ENCODE peak calls at places on chromosome 7, in eight cellular contexts. M is tibial nerve, V is hepatocyte, G is SJSA1, E is pancreas, K is GM23338, D is A673, L is Peyer's patch. C is an unnamed sample. For H3K4me1 and H3K27me3, the result is how much of the 10 kb centered on the place peaks cover.

GRCh38 chr7:150924256-150924851 is 53.8 kb downstream of the KCNH2 start:
- DNase-seq in D (no peak), K (no peak), G (no peak), L (no peak), V (no peak), M (no peak), E (no peak), C (peak)

GRCh38 chr7:55309040-55309991 is 55.8 kb upstream of the LANCL2 start:
- DNase-seq in K (no peak), M (no peak), D (no peak), G (no peak), E (no peak), L (peak), V (no peak), C (no peak)

GRCh38 chr7:111734955-111735660 is 172.8 kb upstream of the IMMP2L start:
- DNase-seq in E (no peak), K (no peak), L (no peak), D (no peak), V (no peak), M (no peak), G (no peak), C (no peak)

GRCh38 chr7:74051629-74052410 is 23.8 kb downstream of the ELN start:
- DNase-seq in M (no peak), G (peak), K (peak), E (no peak), L (no peak), V (peak), D (no peak), C (peak)

GRCh38 chr7:71343039-71343438 is 211.1 kb downstream of the GALNT17 start:
- DNase-seq in E (no peak), V (no peak), K (no peak), M (no peak), L (no peak), G (no peak), D (no peak), C (no peak)

GRCh38 chr7:155509725-155510551 is 36.4 kb downstream of the CNPY1 start:
- DNase-seq in V (no peak), E (no peak), L (no peak), M (no peak), D (peak), G (no peak), K (peak), C (peak)

GRCh38 chr7:49483142-49483541 is 290.3 kb upstream of the VWC2 start:
- DNase-seq in L (no peak), G (no peak), V (no peak), D (no peak), E (no peak), M (no peak), K (peak), C (no peak)

GRCh38 chr7:72441791-72442190 is 29.7 kb upstream of the CALN1 start:
- DNase-seq in D (no peak), L (no peak), G (no peak), E (no peak), M (no peak), K (no peak), V (no peak), C (no peak)

GRCh38 chr7:7554021-7554432 is 12.7 kb upstream of the MIOS start:
- DNase-seq in V (no peak), M (no peak), K (no peak), G (no peak), L (no peak), E (no peak), D (peak), C (no peak)

GRCh38 chr7:2905500-2905899 is 61.4 kb upstream of the GNA12 start:
- DNase-seq in V (no peak), E (no peak), L (no peak), M (no peak), K (no peak), G (no peak), D (no peak), C (no peak)

GRCh38 chr7:156780724-156781455 is 112.1 kb downstream of the LMBR1 start:
- DNase-seq in V (no peak), K (no peak), E (no peak), L (no peak), M (no peak), D (no peak), G (no peak), C (no peak)
- H3K4me1 ChIP-seq in V (under half), K (under half), E (under half), L (under half), M (under half), D (under half), G (under half), C (under half)

DNA sequence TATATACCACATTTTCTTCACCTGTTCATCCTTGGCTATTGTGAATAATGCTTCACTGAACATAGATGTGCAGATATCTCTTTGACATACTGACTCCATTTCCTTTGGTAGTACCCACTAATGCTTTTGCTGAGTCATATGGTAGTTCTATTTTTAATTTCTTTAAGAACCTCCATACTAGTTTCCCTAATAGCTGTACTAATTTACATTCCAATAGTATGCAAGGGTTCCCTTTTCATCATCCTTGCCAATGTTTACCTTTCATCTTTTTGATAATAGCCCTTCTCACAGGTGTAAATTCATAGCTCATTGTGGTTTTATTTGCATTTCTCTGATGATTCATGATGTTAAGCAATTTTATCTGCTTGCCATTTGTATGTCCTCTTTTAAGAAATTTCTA is 159.9 kb downstream of the CALCR start:
- DNase-seq in L (no peak), V (no peak), M (no peak), E (no peak), K (no peak), G (no peak), D (no peak), C (no peak)
- H3K27me3 ChIP-seq in L (under half), V (under half), M (under half), E (under half), K (under half), G (under half), D (under half), C (under half)

DNA sequence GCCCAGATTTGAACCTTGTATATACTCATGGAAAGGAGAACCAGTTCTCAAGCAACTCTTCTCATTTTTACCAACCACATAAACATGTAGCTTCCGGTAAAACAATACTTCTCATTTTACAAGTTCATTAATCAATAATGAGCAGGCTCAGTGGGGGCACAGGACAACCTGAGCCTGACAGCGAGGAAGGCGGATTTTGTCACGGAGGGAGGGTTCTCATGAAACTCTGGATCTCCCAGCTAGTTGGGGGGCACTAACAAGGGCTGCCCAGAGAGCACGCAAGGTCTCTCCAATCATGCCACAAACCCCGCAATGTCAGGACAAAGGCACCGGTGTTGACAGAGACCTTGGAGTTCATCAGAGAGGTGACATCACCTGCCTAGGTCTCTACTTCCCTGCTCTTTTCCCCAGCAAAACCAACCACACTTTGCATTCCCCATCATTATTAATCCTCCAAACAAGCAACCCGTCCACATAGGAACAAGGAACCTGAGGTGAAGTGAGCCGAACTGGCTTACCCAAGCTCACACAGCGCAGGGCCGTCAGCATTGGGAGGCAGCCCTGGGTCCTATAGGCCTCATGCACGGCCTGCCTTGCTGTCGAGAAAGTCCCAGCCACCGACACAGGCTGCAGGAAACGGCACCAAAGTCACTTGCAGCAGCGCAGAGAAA is 192.1 kb upstream of the KLF14 start:
- DNase-seq in G (no peak), V (no peak), L (no peak), D (peak), E (no peak), M (no peak), K (no peak), C (no peak)
- H3K4me1 ChIP-seq in G (under half), V (under half), L (under half), D (half or more), E (under half), M (half or more), K (under half), C (half or more)

GRCh38 chr7:44326261-44327125 is 1.1 kb upstream of the CAMK2B start:
- DNase-seq in K (no peak), E (no peak), D (no peak), G (peak), V (no peak), L (no peak), M (no peak), C (peak)
- H3K27me3 ChIP-seq in K (half or more), E (under half), D (under half), G (under half), V (under half), L (under half), M (under half), C (under half)

DNA sequence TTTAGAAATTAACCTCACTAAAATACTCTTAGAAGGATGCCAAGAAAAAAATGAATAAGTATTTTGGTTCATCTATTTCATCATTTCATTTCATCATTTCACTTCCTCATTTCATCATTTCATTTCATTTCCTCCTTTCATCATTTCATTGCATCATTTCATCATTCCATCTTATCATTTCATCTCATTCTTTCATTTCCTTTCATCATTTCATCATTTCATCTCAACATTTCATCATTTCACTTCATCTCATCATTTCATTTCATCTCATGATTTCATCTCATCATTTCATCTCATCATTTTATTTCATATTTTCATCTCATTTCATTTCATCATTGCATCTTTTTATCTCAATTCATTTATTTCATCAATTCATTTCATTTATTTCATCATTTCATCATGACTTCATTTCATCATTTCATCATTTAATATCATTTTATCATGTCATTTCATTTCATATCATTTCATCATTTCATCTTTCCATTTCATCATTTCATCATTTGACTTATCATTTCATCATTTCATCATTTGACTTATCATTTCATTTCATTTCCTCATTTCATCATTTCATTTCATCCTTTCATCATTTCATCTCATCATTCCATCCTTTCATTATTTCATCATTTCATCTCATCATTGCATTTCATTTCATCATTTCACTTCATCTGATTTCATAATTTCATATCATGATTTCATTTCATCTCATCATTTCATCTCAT is 129.9 kb downstream of the ZNF92 start:
- DNase-seq in G (no peak), D (no peak), M (no peak), L (no peak), E (no peak), V (no peak), K (no peak), C (no peak)
- H3K4me1 ChIP-seq in G (under half), D (under half), M (under half), L (under half), E (under half), V (under half), K (under half), C (under half)

GRCh38 chr7:122913608-122914007 is 27.3 kb upstream of the CADPS2 start:
- DNase-seq in V (no peak), M (no peak), L (no peak), D (no peak), G (no peak), E (no peak), K (peak), C (no peak)
- H3K27me3 ChIP-seq in V (under half), M (under half), L (under half), D (under half), G (under half), E (under half), K (under half), C (under half)

GRCh38 chr7:43876266-43876665 is 6.9 kb upstream of the MRPS24 start:
- DNase-seq in G (no peak), L (no peak), E (no peak), K (no peak), D (no peak), M (no peak), V (no peak), C (no peak)
- H3K4me1 ChIP-seq in G (under half), L (under half), E (under half), K (under half), D (under half), M (under half), V (under half), C (under half)

C was measured in upper lobe of right lung.